ENCODE peak calls at places on chromosome 16, in ten cellular contexts. I is GDM1; T is T-cell; R is activated gamma-delta T cell treated with Interleukin-2 at 50 U/mL for 16 hours; A is activated CD8-positive, alpha-beta T cell treated with anti-CD3 and anti-CD28 coated beads, Interleukin-2, amount 10 ng/mL, durations not matched to agents 7 days and 5 days; J is RPMI8226; G is activated CD4-positive, CD25-positive, alpha-beta regulatory T cell; V is dorsolateral prefrontal cortex; M is AG09309; F is stimulated activated CD8-positive, alpha-beta memory T cell treated with anti-CD3 and anti-CD28 coated beads, Interleukin-4, amount 100 ng/mL, for 1 hour. U is an unnamed sample.

GRCh38 chr16:48687421-48688038 is 77.5 kb upstream of the N4BP1 start:
- DNase-seq in I (peak; percentile 6), T (no peak), R (no peak), A (peak; percentile 55), J (peak; percentile 78), G (no peak), V (peak; percentile 31), M (peak; percentile 16), F (no peak), U (no peak)

GRCh38 chr16:85136705-85137322 is 24.5 kb upstream of the CIBAR2 start:
- DNase-seq in I (no peak), T (no peak), R (no peak), A (no peak), J (no peak), G (no peak), V (no peak), M (no peak), F (no peak), U (no peak)

GRCh38 chr16:27238591-27238990 is 30.0 kb downstream of the NSMCE1 start:
- DNase-seq in I (no peak), T (no peak), R (no peak), A (no peak), J (no peak), G (no peak), V (peak; percentile 8), M (no peak), F (no peak), U (no peak)

GRCh38 chr16:878071-878784 is 77.7 kb upstream of the GNG13 start:
- DNase-seq in I (no peak), T (no peak), R (no peak), A (no peak), J (peak; percentile 90), G (no peak), V (no peak), M (no peak), F (no peak), U (peak; percentile 14)

GRCh38 chr16:27847030-27847550 is 216.4 kb downstream of the GSG1L start:
- DNase-seq in I (no peak), T (no peak), R (no peak), A (no peak), J (no peak), G (no peak), V (no peak), M (no peak), F (no peak), U (no peak)

GRCh38 chr16:88062341-88062861 is 111.2 kb downstream of the BANP start:
- DNase-seq in I (no peak), T (no peak), R (no peak), A (no peak), J (no peak), G (no peak), V (no peak), M (peak; percentile 34), F (no peak), U (no peak)

GRCh38 chr16:56697456-56698155 is 15.3 kb downstream of the MT1X start:
- DNase-seq in I (no peak), T (no peak), R (no peak), A (no peak), J (no peak), G (no peak), V (no peak), M (no peak), F (no peak), U (no peak)

GRCh38 chr16:74771656-74772315 is 2.8 kb downstream of the FA2H start:
- DNase-seq in I (no peak), T (no peak), R (no peak), A (no peak), J (peak; percentile 35), G (no peak), V (no peak), M (no peak), F (no peak), U (no peak)

GRCh38 chr16:87415441-87415840 is 23.3 kb downstream of the MAP1LC3B start:
- DNase-seq in I (no peak), T (no peak), R (no peak), A (no peak), J (no peak), G (no peak), V (no peak), M (no peak), F (no peak), U (no peak)

GRCh38 chr16:69888005-69888560 is 63.1 kb upstream of the CLEC18A start:
- DNase-seq in I (no peak), T (no peak), R (no peak), A (no peak), J (no peak), G (no peak), V (no peak), M (no peak), F (no peak), U (no peak)